ENCODE peak calls at places on chromosomes 4 and X, in ten cellular contexts. M is T1000; N is glutamatergic neuron; L is AG20443; F is ecto neural progenitor cell; C is LoVo; H is left cardiac atrium; I is mammary epithelial cell; P is LNCaP clone FGC; E is activated T-helper 1 cell treated with anti-CD3 and anti-CD28 coated beads, Interleukin-2, amount 50 U/mL, for 16 hours. U is an unnamed sample.

GRCh38 chr4:116603096-116603495 is 482.3 kb downstream of the TRAM1L1 start:
- DNase-seq in M (no peak), N (no peak), L (no peak), F (no peak), C (peak; percentile 13), H (no peak), I (peak; percentile 77), P (no peak), E (no peak), U (no peak)

GRCh38 chr4:2172627-2173231 is 69.2 kb downstream of the HAUS3 start:
- DNase-seq in M (no peak), N (no peak), L (no peak), F (no peak), C (no peak), H (no peak), I (no peak), P (no peak), E (no peak), U (no peak)

GRCh38 chr4:110840221-110840654 is 217.4 kb upstream of the PITX2 start:
- DNase-seq in M (no peak), N (no peak), L (peak; percentile 54), F (no peak), C (peak; percentile 59), H (no peak), I (no peak), P (no peak), E (no peak), U (peak; percentile 36)

GRCh38 chr4:167906851-167907250 is 185.5 kb upstream of the ANXA10 start:
- DNase-seq in M (no peak), N (no peak), L (no peak), F (no peak), C (no peak), H (no peak), I (no peak), P (no peak), E (no peak), U (no peak)

GRCh38 chr4:128358231-128358902 is 70.8 kb upstream of the PGRMC2 start:
- DNase-seq in M (no peak), N (no peak), L (peak; percentile 76), F (no peak), C (no peak), H (no peak), I (no peak), P (no peak), E (no peak), U (peak; percentile 74)

GRCh38 chrX:41180194-41180902 is 95.1 kb downstream of the USP9X start:
- DNase-seq in M (no peak), N (peak; percentile 40), L (peak; percentile 39), F (no peak), C (peak; percentile 51), H (peak; percentile 57), I (peak; percentile 42), P (peak; percentile 14), E (peak; percentile 11), U (peak; percentile 18)

GRCh38 chr4:86362510-86362909 is 2.7 kb upstream of the MAPK10 start:
- DNase-seq in M (no peak), N (no peak), L (no peak), F (no peak), C (no peak), H (no peak), I (no peak), P (no peak), E (no peak), U (no peak)

GRCh38 chr4:183118585-183118984 is 19.5 kb downstream of the WWC2 start:
- DNase-seq in M (no peak), N (no peak), L (peak; percentile 87), F (no peak), C (peak; percentile 21), H (no peak), I (peak; percentile 69), P (no peak), E (no peak), U (peak; percentile 79)

GRCh38 chrX:45322382-45322781 is 121.7 kb upstream of the DIPK2B start:
- DNase-seq in M (peak; percentile 21), N (no peak), L (peak; percentile 59), F (no peak), C (peak; percentile 77), H (peak; percentile 16), I (peak; percentile 74), P (peak; percentile 33), E (no peak), U (no peak)

GRCh38 chr4:84031401-84031800 is 467.7 kb downstream of the NKX6-1 start:
- DNase-seq in M (no peak), N (no peak), L (no peak), F (no peak), C (no peak), H (no peak), I (no peak), P (no peak), E (no peak), U (no peak)

GRCh38 chr4:67871867-67872266 is 11.9 kb downstream of the TMPRSS11D start:
- DNase-seq in M (no peak), N (no peak), L (peak; percentile 49), F (no peak), C (peak; percentile 30), H (no peak), I (peak; percentile 58), P (peak; percentile 31), E (no peak), U (peak; percentile 28)